ENCODE peak calls at places on chromosomes 1 and 21, in ten cellular contexts. One of them, this sample, is unnamed.

GRCh38 chr1:200665851-200666250 is 3.9 kb downstream of the DDX59 start:
- DNase-seq in adrenal gland: no peak
- DNase-seq in body of pancreas: no peak
- DNase-seq in IMR-90: no peak
- DNase-seq in stomach: no peak
- DNase-seq in NB4: no peak
- DNase-seq in H54: no peak
- DNase-seq in breast epithelium: no peak
- DNase-seq in esophagus muscularis mucosa: no peak
- DNase-seq in A549: no peak
- DNase-seq in this sample: no peak

GRCh38 chr1:32900956-32901822 is at the start of gene TMEM54:
- DNase-seq in esophagus muscularis mucosa: no peak
- DNase-seq in H54: no peak
- DNase-seq in breast epithelium: no peak
- DNase-seq in A549: no peak
- DNase-seq in adrenal gland: no peak
- DNase-seq in stomach: peak
- DNase-seq in NB4: peak
- DNase-seq in IMR-90: peak
- DNase-seq in body of pancreas: peak
- DNase-seq in this sample: no peak

GRCh38 chr1:35884934-35885333 is 1.9 kb downstream of the AGO1 start:
- DNase-seq in IMR-90: no peak
- DNase-seq in esophagus muscularis mucosa: no peak
- DNase-seq in body of pancreas: no peak
- DNase-seq in breast epithelium: no peak
- DNase-seq in adrenal gland: no peak
- DNase-seq in H54: no peak
- DNase-seq in A549: no peak
- DNase-seq in NB4: peak
- DNase-seq in stomach: no peak
- DNase-seq in this sample: peak

GRCh38 chr1:206570529-206570928 is 41.7 kb downstream of the EIF2D start:
- DNase-seq in adrenal gland: no peak
- DNase-seq in body of pancreas: no peak
- DNase-seq in H54: no peak
- DNase-seq in esophagus muscularis mucosa: no peak
- DNase-seq in IMR-90: no peak
- DNase-seq in A549: no peak
- DNase-seq in NB4: no peak
- DNase-seq in stomach: no peak
- DNase-seq in breast epithelium: no peak
- DNase-seq in this sample: no peak

GRCh38 chr21:37231247-37231645 is 35.9 kb downstream of the VPS26C start:
- DNase-seq in A549: no peak
- DNase-seq in esophagus muscularis mucosa: peak
- DNase-seq in breast epithelium: no peak
- DNase-seq in H54: no peak
- DNase-seq in stomach: no peak
- DNase-seq in NB4: no peak
- DNase-seq in adrenal gland: peak
- DNase-seq in body of pancreas: no peak
- DNase-seq in IMR-90: no peak
- DNase-seq in this sample: no peak

GRCh38 chr1:87684786-87685185 is 356.1 kb downstream of the LMO4 start:
- DNase-seq in IMR-90: peak
- DNase-seq in adrenal gland: peak
- DNase-seq in breast epithelium: no peak
- DNase-seq in H54: no peak
- DNase-seq in A549: no peak
- DNase-seq in stomach: no peak
- DNase-seq in NB4: no peak
- DNase-seq in body of pancreas: no peak
- DNase-seq in esophagus muscularis mucosa: no peak
- DNase-seq in this sample: no peak

GRCh38 chr1:154353460-154353904 is 28.2 kb downstream of the ATP8B2 start:
- DNase-seq in H54: peak
- DNase-seq in breast epithelium: no peak
- DNase-seq in body of pancreas: peak
- DNase-seq in adrenal gland: peak
- DNase-seq in IMR-90: peak
- DNase-seq in stomach: peak
- DNase-seq in NB4: peak
- DNase-seq in esophagus muscularis mucosa: no peak
- DNase-seq in A549: no peak
- DNase-seq in this sample: peak

GRCh38 chr21:45533731-45534571 is 8.3 kb downstream of the SLC19A1 start:
- DNase-seq in adrenal gland: peak
- DNase-seq in A549: no peak
- DNase-seq in NB4: no peak
- DNase-seq in body of pancreas: no peak
- DNase-seq in stomach: peak
- DNase-seq in esophagus muscularis mucosa: no peak
- DNase-seq in breast epithelium: no peak
- DNase-seq in H54: no peak
- DNase-seq in IMR-90: no peak
- DNase-seq in this sample: no peak

GRCh38 chr1:90475623-90476022 is 241.5 kb downstream of the BARHL2 start:
- DNase-seq in adrenal gland: no peak
- DNase-seq in IMR-90: peak
- DNase-seq in H54: no peak
- DNase-seq in NB4: peak
- DNase-seq in breast epithelium: no peak
- DNase-seq in esophagus muscularis mucosa: no peak
- DNase-seq in A549: no peak
- DNase-seq in stomach: no peak
- DNase-seq in body of pancreas: no peak
- DNase-seq in this sample: no peak

GRCh38 chr1:45172015-45172414 is 34.4 kb downstream of the ZSWIM5 start:
- DNase-seq in adrenal gland: no peak
- DNase-seq in esophagus muscularis mucosa: no peak
- DNase-seq in NB4: peak
- DNase-seq in body of pancreas: peak
- DNase-seq in stomach: no peak
- DNase-seq in IMR-90: no peak
- DNase-seq in H54: no peak
- DNase-seq in A549: peak
- DNase-seq in breast epithelium: no peak
- DNase-seq in this sample: no peak

GRCh38 chr21:46091118-46091517 is 6.8 kb upstream of the COL6A2 start:
- DNase-seq in esophagus muscularis mucosa: no peak
- DNase-seq in body of pancreas: no peak
- DNase-seq in A549: no peak
- DNase-seq in H54: no peak
- DNase-seq in breast epithelium: no peak
- DNase-seq in adrenal gland: peak
- DNase-seq in NB4: no peak
- DNase-seq in IMR-90: no peak
- DNase-seq in stomach: no peak
- DNase-seq in this sample: no peak

GRCh38 chr1:6185635-6186382 is 5.7 kb upstream of the CHD5 start:
- DNase-seq in H54: no peak
- DNase-seq in NB4: peak
- DNase-seq in breast epithelium: no peak
- DNase-seq in A549: no peak
- DNase-seq in esophagus muscularis mucosa: no peak
- DNase-seq in adrenal gland: no peak
- DNase-seq in body of pancreas: no peak
- DNase-seq in stomach: no peak
- DNase-seq in IMR-90: peak
- DNase-seq in this sample: peak

GRCh38 chr1:200131551-200132125 is 104.1 kb downstream of the NR5A2 start:
- DNase-seq in H54: no peak
- DNase-seq in body of pancreas: no peak
- DNase-seq in stomach: no peak
- DNase-seq in IMR-90: peak
- DNase-seq in NB4: peak
- DNase-seq in adrenal gland: no peak
- DNase-seq in esophagus muscularis mucosa: no peak
- DNase-seq in breast epithelium: no peak
- DNase-seq in A549: peak
- DNase-seq in this sample: no peak

GRCh38 chr1:146020058-146020738 is 1.3 kb downstream of the HJV start:
- DNase-seq in IMR-90: no peak
- DNase-seq in adrenal gland: no peak
- DNase-seq in NB4: peak
- DNase-seq in esophagus muscularis mucosa: no peak
- DNase-seq in body of pancreas: no peak
- DNase-seq in A549: no peak
- DNase-seq in stomach: no peak
- DNase-seq in H54: no peak
- DNase-seq in breast epithelium: no peak
- DNase-seq in this sample: no peak
- TF ChIP-seq POLR2A in IMR-90: no peak
- TF ChIP-seq POLR2A in adrenal gland: no peak
- TF ChIP-seq POLR2A in NB4: no peak
- TF ChIP-seq POLR2A in esophagus muscularis mucosa: no peak
- TF ChIP-seq POLR2A in body of pancreas: no peak
- TF ChIP-seq POLR2A in A549: no peak
- TF ChIP-seq POLR2A in stomach: no peak
- TF ChIP-seq POLR2A in H54: no peak
- TF ChIP-seq POLR2A in breast epithelium: no peak
- TF ChIP-seq POLR2A in this sample: no peak

GRCh38 chr21:36059823-36060158 is 535 bp downstream of the SETD4 start:
- DNase-seq in NB4: peak
- DNase-seq in breast epithelium: no peak
- DNase-seq in esophagus muscularis mucosa: no peak
- DNase-seq in body of pancreas: peak
- DNase-seq in H54: peak
- DNase-seq in IMR-90: no peak
- DNase-seq in adrenal gland: peak
- DNase-seq in stomach: peak
- DNase-seq in A549: peak
- DNase-seq in this sample: no peak

GRCh38 chr21:36061445-36061844 is 1.1 kb upstream of the SETD4 start:
- DNase-seq in stomach: no peak
- DNase-seq in A549: no peak
- DNase-seq in body of pancreas: no peak
- DNase-seq in adrenal gland: no peak
- DNase-seq in IMR-90: no peak
- DNase-seq in breast epithelium: no peak
- DNase-seq in esophagus muscularis mucosa: no peak
- DNase-seq in NB4: no peak
- DNase-seq in H54: no peak
- DNase-seq in this sample: no peak

GRCh38 chr21:36064085-36064460 is 3.7 kb upstream of the SETD4 start:
- DNase-seq in body of pancreas: no peak
- DNase-seq in esophagus muscularis mucosa: no peak
- DNase-seq in breast epithelium: no peak
- DNase-seq in stomach: no peak
- DNase-seq in adrenal gland: no peak
- DNase-seq in H54: no peak
- DNase-seq in IMR-90: no peak
- DNase-seq in NB4: no peak
- DNase-seq in A549: no peak
- DNase-seq in this sample: no peak

GRCh38 chr21:36063375-36064084 is 3.2 kb upstream of the SETD4 start:
- DNase-seq in esophagus muscularis mucosa: no peak
- DNase-seq in H54: no peak
- DNase-seq in breast epithelium: no peak
- DNase-seq in body of pancreas: no peak
- DNase-seq in A549: no peak
- DNase-seq in NB4: no peak
- DNase-seq in stomach: no peak
- DNase-seq in IMR-90: no peak
- DNase-seq in adrenal gland: peak
- DNase-seq in this sample: no peak

GRCh38 chr21:36060159-36060921 is at the start of gene SETD4:
- DNase-seq in adrenal gland: peak
- DNase-seq in body of pancreas: peak
- DNase-seq in esophagus muscularis mucosa: peak
- DNase-seq in H54: peak
- DNase-seq in breast epithelium: peak
- DNase-seq in stomach: peak
- DNase-seq in IMR-90: peak
- DNase-seq in A549: peak
- DNase-seq in NB4: peak
- DNase-seq in this sample: peak
- TF ChIP-seq POLR2A in adrenal gland: peak
- TF ChIP-seq POLR2A in body of pancreas: peak
- TF ChIP-seq POLR2A in esophagus muscularis mucosa: peak
- TF ChIP-seq POLR2A in H54: peak
- TF ChIP-seq POLR2A in breast epithelium: peak
- TF ChIP-seq POLR2A in stomach: no peak
- TF ChIP-seq POLR2A in IMR-90: peak
- TF ChIP-seq POLR2A in A549: peak
- TF ChIP-seq POLR2A in NB4: peak
- TF ChIP-seq POLR2A in this sample: peak

GRCh38 chr1:160707171-160708109 is 4.2 kb downstream of the CD48 start:
- DNase-seq in NB4: peak
- DNase-seq in esophagus muscularis mucosa: no peak
- DNase-seq in IMR-90: no peak
- DNase-seq in H54: no peak
- DNase-seq in stomach: no peak
- DNase-seq in adrenal gland: no peak
- DNase-seq in body of pancreas: no peak
- DNase-seq in breast epithelium: no peak
- DNase-seq in A549: no peak
- DNase-seq in this sample: no peak

GRCh38 chr1:160710531-160711252 is 930 bp downstream of the CD48 start:
- DNase-seq in H54: no peak
- DNase-seq in A549: no peak
- DNase-seq in IMR-90: no peak
- DNase-seq in esophagus muscularis mucosa: no peak
- DNase-seq in stomach: no peak
- DNase-seq in NB4: no peak
- DNase-seq in adrenal gland: no peak
- DNase-seq in body of pancreas: no peak
- DNase-seq in breast epithelium: no peak
- DNase-seq in this sample: no peak

GRCh38 chr1:160708821-160709220 is 2.8 kb downstream of the CD48 start:
- DNase-seq in adrenal gland: no peak
- DNase-seq in body of pancreas: no peak
- DNase-seq in stomach: no peak
- DNase-seq in breast epithelium: no peak
- DNase-seq in IMR-90: no peak
- DNase-seq in H54: no peak
- DNase-seq in esophagus muscularis mucosa: no peak
- DNase-seq in A549: no peak
- DNase-seq in NB4: peak
- DNase-seq in this sample: no peak

GRCh38 chr1:160709715-160710114 is 1.9 kb downstream of the CD48 start:
- DNase-seq in NB4: no peak
- DNase-seq in A549: no peak
- DNase-seq in IMR-90: no peak
- DNase-seq in esophagus muscularis mucosa: no peak
- DNase-seq in adrenal gland: no peak
- DNase-seq in body of pancreas: no peak
- DNase-seq in stomach: no peak
- DNase-seq in breast epithelium: no peak
- DNase-seq in H54: no peak
- DNase-seq in this sample: no peak

GRCh38 chr1:160708118-160708517 is 3.5 kb downstream of the CD48 start:
- DNase-seq in H54: no peak
- DNase-seq in stomach: no peak
- DNase-seq in body of pancreas: no peak
- DNase-seq in breast epithelium: no peak
- DNase-seq in IMR-90: no peak
- DNase-seq in A549: no peak
- DNase-seq in NB4: peak
- DNase-seq in esophagus muscularis mucosa: no peak
- DNase-seq in adrenal gland: no peak
- DNase-seq in this sample: no peak
- TF ChIP-seq POLR2A in H54: no peak
- TF ChIP-seq POLR2A in stomach: no peak
- TF ChIP-seq POLR2A in body of pancreas: no peak
- TF ChIP-seq POLR2A in breast epithelium: no peak
- TF ChIP-seq POLR2A in IMR-90: no peak
- TF ChIP-seq POLR2A in A549: no peak
- TF ChIP-seq POLR2A in NB4: no peak
- TF ChIP-seq POLR2A in esophagus muscularis mucosa: no peak
- TF ChIP-seq POLR2A in adrenal gland: no peak
- TF ChIP-seq POLR2A in this sample: no peak

GRCh38 chr1:228392111-228392936 is 14.3 kb downstream of the TRIM11 start:
- DNase-seq in stomach: no peak
- DNase-seq in A549: no peak
- DNase-seq in adrenal gland: no peak
- DNase-seq in IMR-90: peak
- DNase-seq in body of pancreas: peak
- DNase-seq in NB4: peak
- DNase-seq in esophagus muscularis mucosa: no peak
- DNase-seq in breast epithelium: no peak
- DNase-seq in H54: peak
- DNase-seq in this sample: no peak
- TF ChIP-seq POLR2A in stomach: no peak
- TF ChIP-seq POLR2A in A549: no peak
- TF ChIP-seq POLR2A in adrenal gland: no peak
- TF ChIP-seq POLR2A in IMR-90: no peak
- TF ChIP-seq POLR2A in body of pancreas: no peak
- TF ChIP-seq POLR2A in NB4: no peak
- TF ChIP-seq POLR2A in esophagus muscularis mucosa: no peak
- TF ChIP-seq POLR2A in breast epithelium: no peak
- TF ChIP-seq POLR2A in H54: no peak
- TF ChIP-seq POLR2A in this sample: no peak